ENCODE peak calls at places on chromosomes 5 and 9, in seven cellular contexts. D, K, I, P, B, C and G are unnamed samples.

GRCh38 chr5:135466178-135467050 is 14.3 kb upstream of the TIFAB start:
- DNase-seq in D (peak; percentile 45), K (peak; percentile 51), I (peak; percentile 84), P (peak; percentile 58), B (peak; percentile 57), C (peak; percentile 91), G (peak; percentile 56)

GRCh38 chr9:126125577-126125976 is 201.1 kb upstream of the MVB12B start:
- DNase-seq in D (no peak), K (no peak), I (no peak), P (no peak), B (no peak), C (no peak), G (no peak)

GRCh38 chr9:98972641-98973545 is 29.2 kb downstream of the COL15A1 start:
- DNase-seq in D (no peak), K (no peak), I (no peak), P (no peak), B (no peak), C (no peak), G (no peak)

GRCh38 chr5:125026900-125027731 is 280.7 kb upstream of the ZNF608 start:
- DNase-seq in D (no peak), K (no peak), I (no peak), P (no peak), B (no peak), C (no peak), G (no peak)

GRCh38 chr9:87592554-87593394 is 95.1 kb downstream of the DAPK1 start:
- DNase-seq in D (no peak), K (no peak), I (peak; percentile 80), P (no peak), B (no peak), C (no peak), G (peak; percentile 63)

GRCh38 chr9:87382902-87383301 is 114.8 kb upstream of the DAPK1 start:
- DNase-seq in D (no peak), K (peak; percentile 42), I (no peak), P (no peak), B (no peak), C (no peak), G (no peak)

GRCh38 chr9:81517954-81518353 is 171.4 kb downstream of the TLE1 start:
- DNase-seq in D (no peak), K (no peak), I (no peak), P (no peak), B (no peak), C (no peak), G (no peak)

GRCh38 chr9:31740705-31741104 is 643.7 kb upstream of the ACO1 start:
- DNase-seq in D (no peak), K (peak; percentile 3), I (no peak), P (no peak), B (no peak), C (no peak), G (no peak)

GRCh38 chr9:31390352-31391025 is 994.0 kb upstream of the ACO1 start:
- DNase-seq in D (peak; percentile 62), K (peak; percentile 14), I (no peak), P (no peak), B (no peak), C (no peak), G (no peak)

GRCh38 chr9:80755586-80755985 is 933.8 kb downstream of the TLE1 start:
- DNase-seq in D (no peak), K (no peak), I (no peak), P (no peak), B (no peak), C (no peak), G (no peak)

GRCh38 chr5:35877655-35878054 is 21.0 kb downstream of the IL7R start:
- DNase-seq in D (no peak), K (no peak), I (no peak), P (no peak), B (no peak), C (no peak), G (no peak)

GRCh38 chr5:154302181-154302580 is 111.6 kb downstream of the GALNT10 start:
- DNase-seq in D (peak; percentile 41), K (no peak), I (peak; percentile 82), P (no peak), B (no peak), C (no peak), G (no peak)

GRCh38 chr9:4596165-4596922 is 65.8 kb upstream of the PLPP6 start:
- DNase-seq in D (no peak), K (no peak), I (no peak), P (peak; percentile 42), B (no peak), C (no peak), G (no peak)

GRCh38 chr5:1178529-1179382 is 22.6 kb upstream of the SLC6A19 start:
- DNase-seq in D (no peak), K (no peak), I (peak; percentile 36), P (no peak), B (no peak), C (no peak), G (no peak)

GRCh38 chr9:93088656-93089015 is 7.4 kb upstream of the CARD19 start:
- DNase-seq in D (no peak), K (no peak), I (no peak), P (no peak), B (no peak), C (no peak), G (no peak)

GRCh38 chr5:98258939-98259338 is 514.5 kb upstream of the RGMB start:
- DNase-seq in D (no peak), K (no peak), I (no peak), P (no peak), B (no peak), C (no peak), G (no peak)

GRCh38 chr9:132019702-132020101 is 60.0 kb downstream of the MED27 start:
- DNase-seq in D (no peak), K (no peak), I (no peak), P (no peak), B (no peak), C (no peak), G (no peak)

GRCh38 chr5:168449166-168449565 is 37.1 kb upstream of the RARS1 start:
- DNase-seq in D (no peak), K (no peak), I (no peak), P (no peak), B (no peak), C (no peak), G (no peak)

GRCh38 chr5:143249851-143250250 is 153.6 kb downstream of the NR3C1 start:
- DNase-seq in D (no peak), K (no peak), I (no peak), P (no peak), B (no peak), C (no peak), G (no peak)

GRCh38 chr9:93595861-93596365 is 19.5 kb downstream of the PHF2 start:
- DNase-seq in D (no peak), K (no peak), I (no peak), P (no peak), B (no peak), C (no peak), G (no peak)

GRCh38 chr5:57884346-57885102 is 401.9 kb upstream of the ACTBL2 start:
- DNase-seq in D (no peak), K (no peak), I (no peak), P (no peak), B (no peak), C (no peak), G (no peak)

GRCh38 chr9:126334626-126335621 is 8.3 kb downstream of the MVB12B start:
- DNase-seq in D (no peak), K (no peak), I (no peak), P (no peak), B (no peak), C (no peak), G (no peak)

GRCh38 chr5:72178910-72179815 is 71.9 kb downstream of the MAP1B start:
- DNase-seq in D (no peak), K (peak; percentile 94), I (peak; percentile 68), P (no peak), B (no peak), C (peak; percentile 20), G (no peak)

GRCh38 chr5:158718738-158719505 is 380.8 kb downstream of the EBF1 start:
- DNase-seq in D (no peak), K (no peak), I (no peak), P (no peak), B (no peak), C (no peak), G (no peak)

GRCh38 chr5:170393235-170393634 is 4.1 kb upstream of the KCNMB1 start:
- DNase-seq in D (no peak), K (peak; percentile 36), I (no peak), P (peak; percentile 7), B (peak; percentile 24), C (no peak), G (no peak)

GRCh38 chr9:95341262-95342011 is 23.9 kb upstream of the FANCC start:
- DNase-seq in D (no peak), K (no peak), I (no peak), P (no peak), B (no peak), C (peak; percentile 25), G (no peak)

GRCh38 chr5:176768174-176768970 is 42.0 kb upstream of the UNC5A start:
- DNase-seq in D (no peak), K (no peak), I (no peak), P (no peak), B (no peak), C (no peak), G (no peak)

GRCh38 chr9:106107716-106108115 is 413.4 kb downstream of the TMEM38B start:
- DNase-seq in D (no peak), K (peak; percentile 19), I (no peak), P (no peak), B (no peak), C (no peak), G (no peak)

GRCh38 chr5:158194561-158194961 is 335.6 kb upstream of the CLINT1 start:
- DNase-seq in D (no peak), K (no peak), I (no peak), P (no peak), B (no peak), C (no peak), G (no peak)